ENCODE peak calls at places on chromosome X, in six cellular contexts. U is effector memory CD4-positive, alpha-beta T cell; Z is H9; R is CD4-positive, alpha-beta memory T cell; N is transverse colon; T is ovary. W is an unnamed sample. For H3K9me3, H3K4me1 and H3K27me3, the result is how much of the 10 kb centered on the place peaks cover.

GRCh38 chrX:1108451-1109445 is 103.7 kb downstream of the CRLF2 start:
- DNase-seq in T (no peak), N (no peak), U (no peak), R (no peak), Z (peak), W (no peak)

GRCh38 chrX:26722666-26723428 is 506.9 kb downstream of the MAGEB5 start:
- DNase-seq in N (no peak), T (no peak), R (no peak), U (no peak), Z (no peak), W (no peak)

GRCh38 chrX:97628326-97628725 is 744.6 kb downstream of the RPA4 start:
- DNase-seq in Z (no peak), U (no peak), T (no peak), N (no peak), R (no peak), W (no peak)

GRCh38 chrX:20284992-20285391 is 18.3 kb upstream of the RPS6KA3 start:
- DNase-seq in R (no peak), U (no peak), T (no peak), N (no peak), Z (no peak), W (no peak)

GRCh38 chrX:40849906-40850672 is 114.7 kb upstream of the MED14 start:
- DNase-seq in N (no peak), R (no peak), U (no peak), Z (no peak), T (no peak), W (no peak)

GRCh38 chrX:153649178-153649914 is 2.3 kb downstream of the DUSP9 start:
- DNase-seq in N (no peak), U (peak), T (peak), Z (peak), R (peak), W (no peak)

GRCh38 chrX:51866156-51866555 is 27.3 kb upstream of the MAGED1 start:
- DNase-seq in N (no peak), Z (no peak), T (no peak), R (no peak), U (no peak), W (no peak)

GRCh38 chrX:21881881-21882574 is 26.2 kb downstream of the YY2 start:
- DNase-seq in N (no peak), Z (no peak), T (no peak), R (no peak), U (no peak), W (no peak)

GRCh38 chrX:42714981-42715688 is 62.8 kb downstream of the PPP1R2C start:
- DNase-seq in Z (peak), T (peak), N (peak), U (peak), R (peak), W (peak)

GRCh38 chrX:102115748-102116147 is 9.7 kb upstream of the TCEAL2 start:
- DNase-seq in R (no peak), U (no peak), Z (no peak), T (no peak), N (no peak), W (no peak)

DNA sequence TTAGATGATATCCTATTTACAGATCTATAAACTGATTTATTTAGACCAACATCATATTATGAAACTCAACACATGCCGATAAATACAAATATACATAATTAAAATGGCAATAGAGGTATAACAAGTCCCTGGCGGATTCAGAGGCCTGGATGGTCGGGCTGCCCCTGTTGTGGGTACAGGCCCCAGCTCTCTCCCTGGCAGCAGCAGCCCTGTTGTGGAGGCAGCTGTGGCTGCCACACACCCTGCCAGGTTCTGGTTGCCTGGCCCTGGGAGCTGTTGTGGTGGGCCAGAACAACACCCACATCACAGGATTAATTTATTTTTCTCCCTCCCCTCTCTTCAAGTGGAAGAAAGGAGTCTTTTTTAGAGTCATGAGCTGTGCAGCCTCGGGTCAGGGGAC is 12.1 kb upstream of the TCEAL2 start:
- DNase-seq in Z (no peak), R (no peak), U (no peak), T (no peak), N (no peak), W (no peak)
- H3K9me3 ChIP-seq in Z (under half), R (under half), U (under half), T (under half), N (under half), W (under half)

GRCh38 chrX:11371106-11371505 is 77.9 kb downstream of the AMELX start:
- DNase-seq in Z (no peak), T (no peak), N (no peak), R (no peak), U (no peak), W (no peak)

GRCh38 chrX:11374570-11374969 is 81.4 kb downstream of the AMELX start:
- DNase-seq in N (no peak), T (no peak), R (no peak), Z (no peak), U (no peak), W (no peak)

GRCh38 chrX:11376163-11376562 is 83.0 kb downstream of the AMELX start:
- DNase-seq in U (no peak), R (no peak), Z (no peak), N (no peak), T (no peak), W (no peak)

GRCh38 chrX:11380187-11380586 is 87.0 kb downstream of the AMELX start:
- DNase-seq in Z (no peak), R (no peak), U (no peak), T (no peak), N (no peak), W (no peak)

GRCh38 chrX:11375614-11376119 is 82.5 kb downstream of the AMELX start:
- DNase-seq in N (no peak), R (no peak), U (no peak), T (no peak), Z (no peak), W (no peak)
- H3K4me1 ChIP-seq in N (under half), R (under half), U (under half), T (under half), Z (under half), W (under half)

GRCh38 chrX:109489174-109489573 is 7.3 kb upstream of the GUCY2F start:
- DNase-seq in R (no peak), Z (no peak), U (no peak), T (no peak), N (no peak), W (no peak)
- H3K27me3 ChIP-seq in R (under half), Z (under half), U (under half), T (under half), N (under half), W (under half)

DNA sequence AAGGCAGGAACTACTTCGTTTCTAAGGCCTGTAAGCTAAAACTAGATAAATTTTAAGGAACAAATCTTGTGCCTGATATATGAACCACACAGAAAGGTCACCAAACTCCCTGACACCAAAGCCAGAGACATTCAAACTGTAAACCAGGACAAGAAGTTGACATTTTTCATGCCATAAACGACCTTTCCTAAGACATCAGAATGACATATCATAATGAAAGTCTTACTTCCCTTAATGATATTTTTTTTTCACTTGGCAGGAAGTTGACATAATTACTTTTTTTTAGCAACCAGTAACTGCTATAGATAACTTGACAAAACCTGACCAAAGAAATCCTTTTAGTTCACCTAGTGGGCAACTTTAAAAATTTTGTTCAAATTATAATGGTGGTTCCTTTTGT is 231.5 kb upstream of the AGTR2 start:
- DNase-seq in R (no peak), N (no peak), U (no peak), T (no peak), Z (no peak), W (no peak)
- H3K9me3 ChIP-seq in R (under half), N (under half), U (under half), T (under half), Z (under half), W (under half)

GRCh38 chrX:50704360-50704759 is 109.6 kb downstream of the SHROOM4 start:
- DNase-seq in N (no peak), U (no peak), Z (no peak), T (no peak), R (no peak), W (no peak)

GRCh38 chrX:50697691-50698090 is 116.3 kb downstream of the SHROOM4 start:
- DNase-seq in N (no peak), U (no peak), T (no peak), R (no peak), Z (no peak), W (no peak)

GRCh38 chrX:50698944-50699343 is 115.0 kb downstream of the SHROOM4 start:
- DNase-seq in R (no peak), U (no peak), N (no peak), T (no peak), Z (no peak), W (no peak)

GRCh38 chrX:50704987-50705386 is 109.0 kb downstream of the SHROOM4 start:
- DNase-seq in N (no peak), T (no peak), R (no peak), Z (no peak), U (no peak), W (no peak)

GRCh38 chrX:50700921-50701320 is 113.1 kb downstream of the SHROOM4 start:
- DNase-seq in T (no peak), Z (no peak), R (no peak), N (no peak), U (no peak), W (no peak)
- H3K4me1 ChIP-seq in T (under half), Z (under half), R (under half), N (under half), U (under half), W (under half)